ENCODE peak calls at places on chromosomes 1 and 21, in six cellular contexts. A is cardiac muscle cell, E is nephron progenitor cell, G is Calu3, U is heart right ventricle, Q is fibroblast of lung. C is an unnamed sample.

GRCh38 chr1:65525297-65526048 is 105.0 kb downstream of the LEPR start:
- DNase-seq in A (peak; percentile 32), U (no peak), Q (no peak), G (no peak), E (peak; percentile 61), C (peak; percentile 29)

GRCh38 chr1:93705897-93706500 is 24.4 kb upstream of the BCAR3 start:
- DNase-seq in U (no peak), G (no peak), E (no peak), Q (peak; percentile 51), A (no peak), C (no peak)

GRCh38 chr1:59445040-59445439 is 148.1 kb downstream of the FGGY start:
- DNase-seq in U (no peak), E (no peak), G (peak; percentile 46), Q (peak; percentile 59), A (no peak), C (no peak)

GRCh38 chr1:77421504-77422233 is 139.8 kb downstream of the AK5 start:
- DNase-seq in E (no peak), A (no peak), Q (no peak), U (no peak), G (no peak), C (no peak)

GRCh38 chr1:53116933-53117332 is 25.5 kb downstream of the SLC1A7 start:
- DNase-seq in U (no peak), A (no peak), G (no peak), Q (no peak), E (no peak), C (no peak)

GRCh38 chr21:28636988-28637691 is 355.5 kb downstream of the LTN1 start:
- DNase-seq in A (no peak), U (no peak), Q (peak; percentile 98), E (no peak), G (peak; percentile 10), C (no peak)

GRCh38 chr1:27292111-27292510 is 29.9 kb upstream of the TMEM222 start:
- DNase-seq in E (no peak), U (no peak), G (no peak), Q (peak; percentile 40), A (peak; percentile 83), C (no peak)

GRCh38 chr1:7476861-7477534 is 294.1 kb upstream of the VAMP3 start:
- DNase-seq in U (no peak), Q (no peak), A (no peak), G (no peak), E (no peak), C (no peak)

GRCh38 chr21:40622531-40622930 is 224.4 kb downstream of the DSCAM start:
- DNase-seq in U (no peak), Q (peak; percentile 70), E (no peak), A (peak; percentile 66), G (no peak), C (no peak)

GRCh38 chr1:28860332-28861073 is 48.5 kb downstream of the OPRD1 start:
- DNase-seq in A (no peak), Q (peak; percentile 59), G (peak; percentile 76), E (peak; percentile 53), U (no peak), C (no peak)

GRCh38 chr21:13937236-13937635 is 273.5 kb downstream of the LIPI start:
- DNase-seq in E (no peak), A (no peak), U (no peak), G (no peak), Q (no peak), C (no peak)

GRCh38 chr1:53888716-53889115 is 881 bp downstream of the YIPF1 start:
- DNase-seq in A (no peak), E (no peak), U (no peak), G (no peak), Q (no peak), C (no peak)

GRCh38 chr1:188402986-188403385 is 1574.2 kb downstream of the PLA2G4A start:
- DNase-seq in U (no peak), Q (no peak), G (no peak), E (no peak), A (no peak), C (no peak)
- TF ChIP-seq CTCF in U (no peak), Q (no peak), G (no peak), E (no peak), A (no peak), C (no peak)

GRCh38 chr1:214637722-214638473 is 34.9 kb downstream of the CENPF start:
- DNase-seq in E (no peak), Q (peak; percentile 50), A (peak; percentile 40), G (peak; percentile 42), U (no peak), C (peak; percentile 25)
- TF ChIP-seq CTCF in E (peak; percentile 58), Q (peak; percentile 74), A (peak; percentile 84), G (peak; percentile 45), U (peak; percentile 67), C (peak; percentile 68)

GRCh38 chr1:115194571-115194970 is 105.3 kb upstream of the TSPAN2 start:
- DNase-seq in Q (no peak), G (no peak), A (no peak), E (no peak), U (no peak), C (no peak)
- TF ChIP-seq CTCF in Q (no peak), G (no peak), A (no peak), E (no peak), U (no peak), C (no peak)

GRCh38 chr1:179866616-179867015 is 11.0 kb downstream of the TOR1AIP2 start:
- DNase-seq in G (no peak), E (no peak), A (no peak), Q (no peak), U (no peak), C (no peak)

GRCh38 chr1:179865377-179865776 is 12.2 kb downstream of the TOR1AIP2 start:
- DNase-seq in G (no peak), E (no peak), Q (no peak), U (no peak), A (no peak), C (no peak)

GRCh38 chr1:179870870-179871269 is 6.7 kb downstream of the TOR1AIP2 start:
- DNase-seq in G (no peak), E (no peak), U (no peak), A (no peak), Q (no peak), C (no peak)

GRCh38 chr1:179871940-179872339 is 5.7 kb downstream of the TOR1AIP2 start:
- DNase-seq in A (no peak), E (no peak), G (no peak), U (no peak), Q (no peak), C (no peak)

GRCh38 chr1:179867493-179868330 is 9.9 kb downstream of the TOR1AIP2 start:
- DNase-seq in U (peak; percentile 25), G (peak; percentile 68), Q (peak; percentile 32), A (peak; percentile 75), E (peak; percentile 59), C (peak; percentile 61)
- TF ChIP-seq CTCF in U (peak; percentile 82), G (peak; percentile 80), Q (peak; percentile 88), A (peak; percentile 84), E (peak; percentile 59), C (peak; percentile 47)

GRCh38 chr1:35559317-35559944 is 1.8 kb downstream of the NCDN start:
- DNase-seq in A (no peak), Q (no peak), E (no peak), G (no peak), U (no peak), C (no peak)

GRCh38 chr1:35557611-35558373 is at the start of gene NCDN:
- DNase-seq in Q (peak; percentile 98), U (peak; percentile 97), E (peak; percentile 95), A (peak; percentile 98), G (peak; percentile 96), C (peak; percentile 97)

GRCh38 chr1:35557118-35557610 is at the start of gene KIAA0319L:
- DNase-seq in U (peak; percentile 92), A (peak; percentile 87), Q (no peak), E (peak; percentile 84), G (peak; percentile 88), C (peak; percentile 68)

GRCh38 chr1:35560256-35561225 is 2.9 kb downstream of the NCDN start:
- DNase-seq in E (no peak), U (peak; percentile 68), A (no peak), G (no peak), Q (no peak), C (no peak)

DNA sequence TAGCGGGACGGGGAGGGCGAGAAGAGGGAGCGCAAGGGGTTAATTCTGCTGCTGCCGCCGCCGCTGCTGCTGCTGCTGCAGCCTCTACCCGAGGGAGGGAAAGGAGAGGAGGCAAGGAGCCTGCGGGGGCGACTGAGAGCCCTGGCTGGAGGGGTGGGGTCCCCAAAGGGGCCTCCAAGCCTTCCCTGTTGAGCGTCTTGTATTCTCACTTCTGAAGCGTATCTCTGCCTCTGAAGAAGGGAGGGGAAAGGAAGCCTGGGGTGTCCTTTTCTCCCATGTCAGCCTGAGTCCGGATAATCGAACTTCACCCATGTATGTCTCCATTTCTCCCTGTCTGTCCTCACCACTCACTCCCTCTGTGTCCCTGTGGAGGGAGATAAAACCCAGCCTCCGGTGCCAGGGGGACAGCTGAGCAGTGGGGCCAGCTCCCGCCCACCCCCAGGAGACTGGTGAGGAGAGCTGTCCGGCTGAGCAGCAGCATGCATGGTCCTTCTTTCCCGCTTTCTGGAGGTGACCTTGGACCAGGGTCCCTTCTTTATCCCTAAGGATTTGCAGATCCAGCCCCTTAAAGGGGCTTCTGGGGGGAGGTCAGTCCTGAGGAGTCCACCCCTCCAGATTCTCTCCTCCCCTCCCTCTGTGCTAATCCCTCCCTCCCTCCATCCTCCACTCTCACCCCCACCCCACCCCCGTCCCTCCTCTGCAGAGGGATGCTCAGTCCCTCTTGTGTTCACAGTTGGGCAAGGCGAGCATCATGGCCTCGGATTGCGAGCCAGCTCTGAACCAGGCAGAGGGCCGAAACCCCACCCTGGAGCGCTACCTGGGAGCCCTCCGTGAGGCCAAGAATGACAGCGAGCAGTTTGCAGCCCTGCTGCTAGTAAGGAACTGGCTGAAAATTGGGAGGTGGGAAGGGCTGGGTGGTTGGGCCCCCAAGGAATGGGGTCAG is 1.0 kb downstream of the NCDN start:
- DNase-seq in E (peak; percentile 48), G (no peak), Q (no peak), A (peak; percentile 52), U (no peak), C (no peak)
- TF ChIP-seq CTCF in E (no peak), G (no peak), Q (no peak), A (peak; percentile 5), U (no peak), C (no peak)

DNA sequence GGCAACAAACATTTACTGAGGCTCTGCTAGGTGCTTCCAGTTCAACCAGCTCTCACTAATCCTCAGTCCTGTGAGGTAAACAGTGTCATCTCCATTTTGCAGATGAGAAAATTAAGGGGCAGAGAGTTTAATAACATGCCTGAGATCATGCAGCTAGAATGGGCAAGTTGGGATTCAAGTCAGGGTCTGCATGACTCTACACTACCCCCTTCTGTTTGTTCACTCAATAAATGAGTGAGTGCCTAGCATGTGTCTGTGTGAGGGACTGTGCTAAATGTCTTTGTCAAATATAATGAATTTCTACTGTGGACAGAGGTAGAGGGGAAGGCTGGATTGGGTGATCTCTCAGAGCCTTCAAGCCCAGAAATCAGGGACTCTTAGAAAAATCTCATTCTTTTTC is 4.5 kb downstream of the PEF1 start:
- DNase-seq in E (no peak), Q (no peak), U (no peak), G (no peak), A (no peak), C (no peak)
- TF ChIP-seq CTCF in E (no peak), Q (no peak), U (no peak), G (no peak), A (no peak), C (no peak)

DNA sequence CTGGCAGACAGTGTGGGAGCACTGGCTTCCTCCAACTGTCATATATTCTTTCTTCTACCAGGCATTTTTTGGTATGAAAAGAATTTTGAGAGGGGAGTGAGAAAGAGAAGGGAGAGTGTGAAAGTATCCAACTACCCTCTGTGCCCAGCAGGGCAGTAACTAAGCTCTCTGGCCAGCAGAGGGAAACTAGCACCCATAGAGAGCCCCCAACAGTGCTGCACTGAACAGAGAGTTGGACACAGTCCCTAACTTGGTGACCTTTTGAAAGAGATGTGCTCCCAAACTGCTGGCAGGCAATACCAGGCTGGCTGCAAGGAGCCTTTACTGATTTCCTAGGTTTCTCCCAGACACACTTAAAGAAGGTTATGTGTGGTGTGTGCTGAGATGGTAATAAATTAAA is 118.8 kb upstream of the PBX1 start:
- DNase-seq in Q (peak; percentile 11), A (peak; percentile 87), U (peak; percentile 56), E (peak; percentile 16), G (peak; percentile 11), C (no peak)
- TF ChIP-seq CTCF in Q (peak; percentile 38), A (peak; percentile 50), U (peak; percentile 48), E (no peak), G (peak; percentile 24), C (no peak)